ENCODE peak calls at places on chromosomes 11 and 22, in eight cellular contexts. One of them, this sample, is unnamed.

GRCh38 chr11:109795234-109795633 is 298.0 kb upstream of the ZC3H12C start:
- DNase-seq in activated CD4-positive, CD25-positive, alpha-beta regulatory T cell treated with anti-CD3 and anti-CD28 coated beads, Interleukin-2, amount 50 U/mL, for 72 hours: no peak
- DNase-seq in Caco-2: no peak
- DNase-seq in activated naive CD8-positive, alpha-beta T cell treated with anti-CD3 and anti-CD28 coated beads, Interleukin-2, amount 10 ng/mL, durations not matched to agents 7 days and 5 days: no peak
- DNase-seq in chondrocyte: no peak
- DNase-seq in activated T-cell treated with anti-CD3 and anti-CD28 coated beads, Interleukin-2, amount 50 U/mL, for 24 hours: no peak
- DNase-seq in dermis microvascular lymphatic vessel endothelial cell: no peak
- DNase-seq in NCI-H1092: no peak
- DNase-seq in this sample: no peak

GRCh38 chr11:17263803-17264202 is 12.7 kb upstream of the NUCB2 start:
- DNase-seq in NCI-H1092: no peak
- DNase-seq in activated naive CD8-positive, alpha-beta T cell treated with anti-CD3 and anti-CD28 coated beads, Interleukin-2, amount 10 ng/mL, durations not matched to agents 7 days and 5 days: no peak
- DNase-seq in activated T-cell treated with anti-CD3 and anti-CD28 coated beads, Interleukin-2, amount 50 U/mL, for 24 hours: no peak
- DNase-seq in activated CD4-positive, CD25-positive, alpha-beta regulatory T cell treated with anti-CD3 and anti-CD28 coated beads, Interleukin-2, amount 50 U/mL, for 72 hours: no peak
- DNase-seq in Caco-2: no peak
- DNase-seq in chondrocyte: no peak
- DNase-seq in dermis microvascular lymphatic vessel endothelial cell: no peak
- DNase-seq in this sample: no peak

GRCh38 chr22:49244466-49245420 is 582.9 kb downstream of the BRD1 start:
- DNase-seq in activated naive CD8-positive, alpha-beta T cell treated with anti-CD3 and anti-CD28 coated beads, Interleukin-2, amount 10 ng/mL, durations not matched to agents 7 days and 5 days: no peak
- DNase-seq in dermis microvascular lymphatic vessel endothelial cell: no peak
- DNase-seq in activated CD4-positive, CD25-positive, alpha-beta regulatory T cell treated with anti-CD3 and anti-CD28 coated beads, Interleukin-2, amount 50 U/mL, for 72 hours: no peak
- DNase-seq in Caco-2: no peak
- DNase-seq in chondrocyte: peak
- DNase-seq in NCI-H1092: no peak
- DNase-seq in activated T-cell treated with anti-CD3 and anti-CD28 coated beads, Interleukin-2, amount 50 U/mL, for 24 hours: no peak
- DNase-seq in this sample: no peak

GRCh38 chr11:131122448-131122847 is 206.2 kb upstream of the SNX19 start:
- DNase-seq in dermis microvascular lymphatic vessel endothelial cell: no peak
- DNase-seq in chondrocyte: no peak
- DNase-seq in NCI-H1092: no peak
- DNase-seq in Caco-2: no peak
- DNase-seq in activated CD4-positive, CD25-positive, alpha-beta regulatory T cell treated with anti-CD3 and anti-CD28 coated beads, Interleukin-2, amount 50 U/mL, for 72 hours: no peak
- DNase-seq in activated T-cell treated with anti-CD3 and anti-CD28 coated beads, Interleukin-2, amount 50 U/mL, for 24 hours: no peak
- DNase-seq in activated naive CD8-positive, alpha-beta T cell treated with anti-CD3 and anti-CD28 coated beads, Interleukin-2, amount 10 ng/mL, durations not matched to agents 7 days and 5 days: no peak
- DNase-seq in this sample: no peak

GRCh38 chr11:122494171-122494570 is 161.4 kb upstream of the UBASH3B start:
- DNase-seq in Caco-2: no peak
- DNase-seq in activated CD4-positive, CD25-positive, alpha-beta regulatory T cell treated with anti-CD3 and anti-CD28 coated beads, Interleukin-2, amount 50 U/mL, for 72 hours: no peak
- DNase-seq in NCI-H1092: no peak
- DNase-seq in chondrocyte: no peak
- DNase-seq in activated T-cell treated with anti-CD3 and anti-CD28 coated beads, Interleukin-2, amount 50 U/mL, for 24 hours: no peak
- DNase-seq in dermis microvascular lymphatic vessel endothelial cell: no peak
- DNase-seq in activated naive CD8-positive, alpha-beta T cell treated with anti-CD3 and anti-CD28 coated beads, Interleukin-2, amount 10 ng/mL, durations not matched to agents 7 days and 5 days: no peak
- DNase-seq in this sample: no peak

GRCh38 chr22:27913162-27913741 is 5.8 kb downstream of the PITPNB start:
- DNase-seq in NCI-H1092: no peak
- DNase-seq in activated CD4-positive, CD25-positive, alpha-beta regulatory T cell treated with anti-CD3 and anti-CD28 coated beads, Interleukin-2, amount 50 U/mL, for 72 hours: no peak
- DNase-seq in activated naive CD8-positive, alpha-beta T cell treated with anti-CD3 and anti-CD28 coated beads, Interleukin-2, amount 10 ng/mL, durations not matched to agents 7 days and 5 days: no peak
- DNase-seq in chondrocyte: no peak
- DNase-seq in dermis microvascular lymphatic vessel endothelial cell: no peak
- DNase-seq in Caco-2: no peak
- DNase-seq in activated T-cell treated with anti-CD3 and anti-CD28 coated beads, Interleukin-2, amount 50 U/mL, for 24 hours: no peak
- DNase-seq in this sample: no peak

GRCh38 chr11:10659339-10660216 is 34.0 kb downstream of the IRAG1 start:
- DNase-seq in dermis microvascular lymphatic vessel endothelial cell: no peak
- DNase-seq in activated CD4-positive, CD25-positive, alpha-beta regulatory T cell treated with anti-CD3 and anti-CD28 coated beads, Interleukin-2, amount 50 U/mL, for 72 hours: no peak
- DNase-seq in activated T-cell treated with anti-CD3 and anti-CD28 coated beads, Interleukin-2, amount 50 U/mL, for 24 hours: no peak
- DNase-seq in activated naive CD8-positive, alpha-beta T cell treated with anti-CD3 and anti-CD28 coated beads, Interleukin-2, amount 10 ng/mL, durations not matched to agents 7 days and 5 days: no peak
- DNase-seq in chondrocyte: no peak
- DNase-seq in NCI-H1092: no peak
- DNase-seq in Caco-2: peak
- DNase-seq in this sample: peak

GRCh38 chr11:117064275-117064674 is 34.0 kb downstream of the SIK3 start:
- DNase-seq in activated CD4-positive, CD25-positive, alpha-beta regulatory T cell treated with anti-CD3 and anti-CD28 coated beads, Interleukin-2, amount 50 U/mL, for 72 hours: no peak
- DNase-seq in Caco-2: no peak
- DNase-seq in NCI-H1092: no peak
- DNase-seq in activated T-cell treated with anti-CD3 and anti-CD28 coated beads, Interleukin-2, amount 50 U/mL, for 24 hours: no peak
- DNase-seq in chondrocyte: no peak
- DNase-seq in dermis microvascular lymphatic vessel endothelial cell: no peak
- DNase-seq in activated naive CD8-positive, alpha-beta T cell treated with anti-CD3 and anti-CD28 coated beads, Interleukin-2, amount 10 ng/mL, durations not matched to agents 7 days and 5 days: no peak
- DNase-seq in this sample: no peak

GRCh38 chr11:95568236-95568635 is 221.3 kb downstream of the FAM76B start:
- DNase-seq in dermis microvascular lymphatic vessel endothelial cell: no peak
- DNase-seq in Caco-2: no peak
- DNase-seq in NCI-H1092: no peak
- DNase-seq in chondrocyte: no peak
- DNase-seq in activated naive CD8-positive, alpha-beta T cell treated with anti-CD3 and anti-CD28 coated beads, Interleukin-2, amount 10 ng/mL, durations not matched to agents 7 days and 5 days: no peak
- DNase-seq in activated CD4-positive, CD25-positive, alpha-beta regulatory T cell treated with anti-CD3 and anti-CD28 coated beads, Interleukin-2, amount 50 U/mL, for 72 hours: no peak
- DNase-seq in activated T-cell treated with anti-CD3 and anti-CD28 coated beads, Interleukin-2, amount 50 U/mL, for 24 hours: no peak
- DNase-seq in this sample: no peak

GRCh38 chr22:28052818-28053217 is 133.8 kb upstream of the PITPNB start:
- DNase-seq in activated T-cell treated with anti-CD3 and anti-CD28 coated beads, Interleukin-2, amount 50 U/mL, for 24 hours: no peak
- DNase-seq in Caco-2: no peak
- DNase-seq in NCI-H1092: peak
- DNase-seq in chondrocyte: no peak
- DNase-seq in activated CD4-positive, CD25-positive, alpha-beta regulatory T cell treated with anti-CD3 and anti-CD28 coated beads, Interleukin-2, amount 50 U/mL, for 72 hours: no peak
- DNase-seq in activated naive CD8-positive, alpha-beta T cell treated with anti-CD3 and anti-CD28 coated beads, Interleukin-2, amount 10 ng/mL, durations not matched to agents 7 days and 5 days: no peak
- DNase-seq in dermis microvascular lymphatic vessel endothelial cell: no peak
- DNase-seq in this sample: no peak

GRCh38 chr11:119482561-119483001 is 59.6 kb upstream of the THY1 start:
- DNase-seq in dermis microvascular lymphatic vessel endothelial cell: no peak
- DNase-seq in activated CD4-positive, CD25-positive, alpha-beta regulatory T cell treated with anti-CD3 and anti-CD28 coated beads, Interleukin-2, amount 50 U/mL, for 72 hours: peak
- DNase-seq in chondrocyte: no peak
- DNase-seq in activated T-cell treated with anti-CD3 and anti-CD28 coated beads, Interleukin-2, amount 50 U/mL, for 24 hours: peak
- DNase-seq in Caco-2: no peak
- DNase-seq in activated naive CD8-positive, alpha-beta T cell treated with anti-CD3 and anti-CD28 coated beads, Interleukin-2, amount 10 ng/mL, durations not matched to agents 7 days and 5 days: no peak
- DNase-seq in NCI-H1092: no peak
- DNase-seq in this sample: no peak